ENCODE peak calls at places on chromosomes 11 and 22, in nine cellular contexts. B is HT1080; F is endothelial cell; V is lower lobe of right lung; W is body of pancreas; J is CD4-positive, CD25-positive, alpha-beta regulatory T cell; Q is T-cell; L is ureter; R is hepatocyte. A is an unnamed sample.

GRCh38 chr11:116931206-116931953 is 94.0 kb upstream of the APOA1 start:
- DNase-seq in B (peak), F (no peak), V (no peak), W (no peak), J (no peak), Q (peak), L (no peak), R (no peak), A (no peak)

GRCh38 chr11:93143800-93144199 is 54.0 kb downstream of the SLC36A4 start:
- DNase-seq in B (no peak), F (no peak), V (no peak), W (no peak), J (peak), Q (no peak), L (no peak), R (no peak), A (no peak)

GRCh38 chr22:46742576-46743221 is 4.6 kb upstream of the CERK start:
- DNase-seq in B (no peak), F (no peak), V (no peak), W (no peak), J (no peak), Q (no peak), L (no peak), R (peak), A (no peak)

GRCh38 chr22:19522190-19522880 is 1.9 kb downstream of the CLDN5 start:
- DNase-seq in B (no peak), F (no peak), V (no peak), W (no peak), J (no peak), Q (no peak), L (no peak), R (no peak), A (no peak)

GRCh38 chr11:79101736-79102135 is 339.1 kb downstream of the TENM4 start:
- DNase-seq in B (no peak), F (no peak), V (no peak), W (peak), J (no peak), Q (no peak), L (no peak), R (no peak), A (no peak)

GRCh38 chr11:61912530-61912898 is 4.9 kb downstream of the RAB3IL1 start:
- DNase-seq in B (no peak), F (no peak), V (peak), W (no peak), J (no peak), Q (no peak), L (no peak), R (no peak), A (peak)

GRCh38 chr11:6607190-6607635 is 3.6 kb downstream of the ILK start:
- DNase-seq in B (no peak), F (no peak), V (no peak), W (no peak), J (no peak), Q (no peak), L (no peak), R (no peak), A (no peak)

GRCh38 chr11:69699213-69699612 is 4.6 kb downstream of the FGF19 start:
- DNase-seq in B (no peak), F (no peak), V (no peak), W (no peak), J (no peak), Q (no peak), L (no peak), R (no peak), A (no peak)

GRCh38 chr11:128470081-128470480 is 117.3 kb downstream of the ETS1 start:
- DNase-seq in B (no peak), F (no peak), V (no peak), W (no peak), J (peak), Q (no peak), L (no peak), R (no peak), A (no peak)

GRCh38 chr11:115665958-115666357 is 161.7 kb upstream of the CADM1 start:
- DNase-seq in B (no peak), F (no peak), V (no peak), W (no peak), J (no peak), Q (no peak), L (no peak), R (no peak), A (no peak)

GRCh38 chr11:12042215-12042676 is 33.8 kb upstream of the DKK3 start:
- DNase-seq in B (peak), F (no peak), V (no peak), W (no peak), J (no peak), Q (no peak), L (no peak), R (peak), A (no peak)

GRCh38 chr22:46792061-46792796 is 29.8 kb downstream of the TBC1D22A start:
- DNase-seq in B (no peak), F (peak), V (no peak), W (no peak), J (no peak), Q (no peak), L (no peak), R (no peak), A (no peak)

GRCh38 chr11:113874920-113875413 is 405 bp downstream of the USP28 start:
- DNase-seq in B (no peak), F (no peak), V (no peak), W (no peak), J (peak), Q (no peak), L (no peak), R (no peak), A (no peak)

GRCh38 chr11:29093416-29093815 is 923.4 kb downstream of the KCNA4 start:
- DNase-seq in B (peak), F (no peak), V (no peak), W (no peak), J (no peak), Q (no peak), L (no peak), R (no peak), A (no peak)

GRCh38 chr22:49361164-49361563 is 466.5 kb downstream of the BRD1 start:
- DNase-seq in B (no peak), F (no peak), V (no peak), W (no peak), J (no peak), Q (no peak), L (no peak), R (no peak), A (no peak)

GRCh38 chr22:48885271-48885918 is 942.3 kb downstream of the BRD1 start:
- DNase-seq in B (no peak), F (no peak), V (peak), W (no peak), J (no peak), Q (no peak), L (peak), R (no peak), A (no peak)